ENCODE peak calls at places on chromosomes 16 and 17, in four cellular contexts. H is uterus, Q is PC-9, N is tibial artery. D is an unnamed sample.

GRCh38 chr16:2715519-2715918 is 4.5 kb downstream of the PRSS27 start:
- DNase-seq in N (no peak), Q (no peak), H (no peak), D (peak)

GRCh38 chr17:81251091-81251942 is 12.2 kb downstream of the NDUFAF8 start:
- DNase-seq in H (no peak), Q (no peak), N (no peak), D (no peak)

GRCh38 chr17:57622886-57623433 is 122.1 kb downstream of the CCDC182 start:
- DNase-seq in N (no peak), Q (no peak), H (no peak), D (peak)

GRCh38 chr17:43418441-43419374 is 19.9 kb downstream of the ARL4D start:
- DNase-seq in Q (peak), N (peak), H (peak), D (peak)

GRCh38 chr17:79826210-79826680 is 13.0 kb downstream of the CBX4 start:
- DNase-seq in Q (no peak), H (no peak), N (peak), D (no peak)

GRCh38 chr17:64369007-64369893 is 21.4 kb downstream of the PECAM1 start:
- DNase-seq in Q (no peak), N (no peak), H (no peak), D (no peak)

GRCh38 chr17:31132977-31133376 is 38.2 kb downstream of the NF1 start:
- DNase-seq in Q (no peak), N (no peak), H (no peak), D (no peak)

GRCh38 chr17:32510466-32510865 is 23.7 kb downstream of the CDK5R1 start:
- DNase-seq in Q (no peak), N (no peak), H (no peak), D (no peak)

GRCh38 chr17:37702605-37703004 is 42.3 kb downstream of the HNF1B start:
- DNase-seq in N (no peak), H (no peak), Q (peak), D (no peak)

GRCh38 chr16:61098505-61098904 is 937.7 kb downstream of the CDH8 start:
- DNase-seq in H (no peak), Q (no peak), N (no peak), D (no peak)

GRCh38 chr17:80999224-81000088 is 7.8 kb downstream of the CHMP6 start:
- DNase-seq in N (no peak), H (no peak), Q (no peak), D (no peak)

GRCh38 chr16:67164599-67165061 is at the start of gene HSF4:
- DNase-seq in N (peak), Q (no peak), H (no peak), D (no peak)

GRCh38 chr16:77469639-77470038 is 34.8 kb upstream of the ADAMTS18 start:
- DNase-seq in Q (no peak), H (no peak), N (no peak), D (no peak)

GRCh38 chr17:45228121-45228941 is 6.6 kb downstream of the FMNL1 start:
- DNase-seq in N (no peak), H (no peak), Q (no peak), D (no peak)

GRCh38 chr17:8189041-8189710 is 804 bp downstream of the BORCS6 start:
- DNase-seq in H (no peak), N (no peak), Q (no peak), D (peak)

GRCh38 chr17:27259356-27259755 is 34.6 kb upstream of the WSB1 start:
- DNase-seq in H (no peak), Q (no peak), N (no peak), D (no peak)

GRCh38 chr16:79912592-79913310 is 312.2 kb upstream of the MAF start:
- DNase-seq in N (no peak), Q (no peak), H (no peak), D (no peak)

GRCh38 chr17:5592382-5592781 is 8.1 kb upstream of the NLRP1 start:
- DNase-seq in N (no peak), H (no peak), Q (no peak), D (no peak)

GRCh38 chr16:4945560-4946502 is 8.9 kb upstream of the PPL start:
- DNase-seq in Q (peak), H (peak), N (peak), D (peak)

GRCh38 chr17:17151541-17151940 is 54.6 kb downstream of the PLD6 start:
- DNase-seq in Q (no peak), N (no peak), H (no peak), D (no peak)

GRCh38 chr16:68902376-68903345 is 59.3 kb downstream of the TANGO6 start:
- DNase-seq in Q (peak), H (no peak), N (no peak), D (peak)

GRCh38 chr17:40993856-40994255 is at the start of gene KRTAP3-3:
- DNase-seq in Q (no peak), N (no peak), H (no peak), D (no peak)

GRCh38 chr17:74760404-74761105 is 12.1 kb downstream of the NHERF1 start:
- DNase-seq in N (no peak), Q (peak), H (no peak), D (peak)

GRCh38 chr17:6695051-6695450 is 18.1 kb downstream of the SLC13A5 start:
- DNase-seq in Q (no peak), H (no peak), N (no peak), D (no peak)

GRCh38 chr16:12017583-12017982 is 41.0 kb downstream of the SNX29 start:
- DNase-seq in H (no peak), N (no peak), Q (no peak), D (no peak)

GRCh38 chr16:1163567-1164055 is 10.7 kb downstream of the CACNA1H start:
- DNase-seq in H (no peak), N (no peak), Q (peak), D (peak)

GRCh38 chr16:11836653-11837244 is 14.6 kb downstream of the RSL1D1 start:
- DNase-seq in H (no peak), N (no peak), Q (no peak), D (no peak)

GRCh38 chr16:76535-77272 is 1.3 kb upstream of the MPG start:
- DNase-seq in Q (peak), H (peak), N (peak), D (peak)

GRCh38 chr17:40702271-40702670 is 1.3 kb downstream of the KRT24 start:
- DNase-seq in Q (peak), N (no peak), H (no peak), D (no peak)

GRCh38 chr16:11060856-11061255 is 116.5 kb downstream of the CLEC16A start:
- DNase-seq in N (no peak), H (no peak), Q (no peak), D (peak)

GRCh38 chr17:49104511-49105074 is 28.0 kb upstream of the B4GALNT2 start:
- DNase-seq in N (no peak), H (no peak), Q (no peak), D (no peak)

GRCh38 chr16:3589441-3589921 is 12.3 kb upstream of the NLRC3 start:
- DNase-seq in H (no peak), N (no peak), Q (no peak), D (no peak)

GRCh38 chr16:12992066-12992465 is 90.7 kb downstream of the SHISA9 start:
- DNase-seq in N (no peak), Q (peak), H (no peak), D (no peak)

GRCh38 chr16:75529056-75529905 is 6.6 kb downstream of the CHST5 start:
- DNase-seq in Q (no peak), N (no peak), H (no peak), D (no peak)

GRCh38 chr17:74999523-74999922 is 12.1 kb downstream of the CDR2L start:
- DNase-seq in Q (no peak), N (no peak), H (no peak), D (no peak)

GRCh38 chr17:55931448-55931847 is 180.6 kb downstream of the PCTP start:
- DNase-seq in N (no peak), Q (no peak), H (no peak), D (no peak)

GRCh38 chr17:49987290-49987585 is 7.8 kb downstream of the DLX3 start:
- DNase-seq in H (no peak), N (no peak), Q (no peak), D (no peak)

GRCh38 chr16:50697881-50698767 is 4.7 kb downstream of the NOD2 start:
- DNase-seq in H (peak), Q (no peak), N (no peak), D (peak)
- H3K27ac ChIP-seq in H (peak), Q (no peak), N (peak), D (peak)

GRCh38 chr16:85986931-85987749 is 88.2 kb downstream of the IRF8 start:
- DNase-seq in Q (no peak), N (no peak), H (no peak), D (no peak)
- H3K4me3 ChIP-seq in Q (no peak), N (no peak), H (no peak), D (no peak)

GRCh38 chr17:10032142-10032541 is 127.1 kb upstream of the RCVRN start:
- DNase-seq in Q (no peak), N (no peak), H (no peak), D (no peak)

GRCh38 chr17:10033982-10034381 is 128.9 kb upstream of the RCVRN start:
- DNase-seq in Q (no peak), N (peak), H (no peak), D (no peak)

GRCh38 chr17:10034719-10035475 is 129.8 kb upstream of the RCVRN start:
- DNase-seq in H (no peak), N (no peak), Q (no peak), D (no peak)

GRCh38 chr17:10033449-10033848 is 128.4 kb upstream of the RCVRN start:
- DNase-seq in Q (no peak), H (no peak), N (no peak), D (no peak)

DNA sequence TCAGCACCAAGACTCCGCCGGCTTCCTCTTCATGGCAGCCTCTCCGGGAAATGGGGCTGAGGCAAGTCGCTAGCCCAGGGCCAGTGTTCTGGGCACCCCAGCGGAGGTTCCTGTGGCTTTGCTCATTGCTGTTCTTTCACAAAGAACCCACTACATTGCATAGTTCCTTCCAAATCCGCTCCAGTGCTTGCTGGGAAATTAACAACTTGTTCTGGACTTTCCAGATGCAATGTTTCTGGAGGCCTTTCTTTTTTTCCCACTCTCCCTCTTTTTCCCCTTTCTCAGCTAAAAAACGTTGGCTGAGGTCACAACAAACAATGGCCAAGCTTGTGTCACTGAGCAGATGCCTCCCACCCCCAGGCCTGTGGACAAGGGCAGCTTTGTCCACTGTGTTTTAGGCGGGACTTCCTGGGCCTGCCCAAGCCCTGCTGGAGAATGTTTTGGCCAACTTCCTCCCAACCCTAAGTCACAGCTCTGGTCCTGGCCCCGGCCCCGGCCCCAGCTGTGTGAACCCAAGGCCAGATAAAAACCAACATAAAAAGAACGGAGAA is 131.5 kb upstream of the RCVRN start:
- DNase-seq in N (peak), Q (no peak), H (peak), D (no peak)
- H3K27ac ChIP-seq in N (no peak), Q (no peak), H (peak), D (peak)

GRCh38 chr17:77887464-77888241 is 70.8 kb upstream of the TNRC6C start:
- DNase-seq in Q (no peak), N (peak), H (peak), D (peak)
- H3K4me3 ChIP-seq in Q (no peak), N (peak), H (peak), D (peak)

GRCh38 chr16:50373345-50373701 is 4.5 kb upstream of the BRD7 start:
- DNase-seq in N (no peak), Q (no peak), H (no peak), D (no peak)
- H3K27ac ChIP-seq in N (peak), Q (no peak), H (no peak), D (no peak)

GRCh38 chr17:29197516-29198272 is 17.5 kb upstream of the MYO18A start:
- DNase-seq in H (no peak), N (no peak), Q (no peak), D (no peak)
- H3K4me3 ChIP-seq in H (no peak), N (no peak), Q (no peak), D (no peak)

GRCh38 chr16:89444151-89444723 is 46.1 kb downstream of the ANKRD11 start:
- DNase-seq in H (no peak), N (no peak), Q (no peak), D (no peak)
- H3K27ac ChIP-seq in H (no peak), N (peak), Q (peak), D (peak)

GRCh38 chr16:82655720-82656500 is 29.1 kb downstream of the CDH13 start:
- DNase-seq in H (no peak), Q (no peak), N (no peak), D (no peak)

GRCh38 chr16:82655315-82655714 is 28.5 kb downstream of the CDH13 start:
- DNase-seq in N (no peak), H (peak), Q (no peak), D (no peak)

GRCh38 chr16:82651921-82652601 is 25.3 kb downstream of the CDH13 start:
- DNase-seq in Q (no peak), N (no peak), H (no peak), D (no peak)

GRCh38 chr16:82652826-82653225 is 26.1 kb downstream of the CDH13 start:
- DNase-seq in H (no peak), N (no peak), Q (no peak), D (no peak)

DNA sequence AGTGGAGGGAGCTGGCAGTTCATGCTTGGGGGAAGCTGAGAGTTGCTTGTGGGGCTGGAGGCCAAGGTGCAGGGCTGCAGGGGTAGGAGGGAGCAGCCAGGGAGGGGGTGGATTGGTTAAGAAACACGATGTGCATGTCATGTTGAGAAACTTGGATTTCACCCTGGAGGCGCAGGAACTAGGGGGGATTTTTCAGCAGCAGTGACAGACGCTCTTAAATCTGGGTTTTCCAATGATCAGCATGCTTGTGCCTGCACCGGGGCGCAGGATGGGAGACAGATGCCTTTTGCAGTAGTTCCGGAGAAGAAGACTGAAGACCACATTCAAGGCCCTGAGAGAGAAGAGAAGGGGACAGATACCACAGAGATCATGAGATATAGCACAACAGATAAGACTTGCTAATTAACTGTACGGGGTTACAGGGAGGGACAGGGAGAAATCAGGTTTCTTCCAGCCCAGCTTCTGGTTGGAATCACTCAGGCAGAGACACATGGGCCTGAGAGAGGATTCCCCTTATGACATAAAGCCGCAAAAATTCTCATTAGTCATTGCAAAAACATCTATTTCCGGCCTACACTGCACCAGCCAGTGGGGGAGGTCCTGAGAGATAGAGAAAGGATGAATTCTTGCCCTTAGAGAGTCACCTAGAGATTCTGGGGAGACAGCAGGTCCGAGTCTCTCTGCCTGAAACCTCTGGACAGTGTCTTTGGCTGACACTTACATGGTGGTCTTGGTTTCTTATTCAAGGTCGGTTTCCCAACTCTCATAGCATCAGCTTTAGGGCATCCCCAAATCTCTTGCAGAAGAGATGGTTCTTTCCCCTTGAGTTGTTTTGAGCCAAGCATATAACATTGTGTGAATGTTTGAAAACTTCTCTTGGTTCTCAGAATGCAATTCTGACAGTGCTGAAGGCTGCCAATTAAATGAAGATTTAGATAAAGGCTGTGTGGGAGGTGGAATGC is 27.1 kb downstream of the CDH13 start:
- DNase-seq in H (no peak), N (no peak), Q (no peak), D (no peak)
- H3K4me3 ChIP-seq in H (no peak), N (no peak), Q (no peak), D (no peak)

D was measured in adrenal gland.